ENCODE peak calls at places on chromosomes 4 and X, in eight cellular contexts. W, L, O, Q, Y, B, U and C are unnamed samples.

GRCh38 chr4:87050596-87050995 is 115.8 kb downstream of the AFF1 start:
- DNase-seq in W (no peak), L (no peak), O (no peak), Q (peak), Y (no peak), B (no peak), U (no peak), C (no peak)

GRCh38 chr4:56874166-56874565 is 33.5 kb upstream of the REST start:
- DNase-seq in W (peak), L (peak), O (no peak), Q (no peak), Y (no peak), B (no peak), U (peak), C (peak)

GRCh38 chrX:150899191-150899757 is 806 bp upstream of the CD99L2 start:
- DNase-seq in W (peak), L (peak), O (peak), Q (peak), Y (peak), B (peak), U (peak), C (peak)

GRCh38 chr4:7237863-7238262 is 45.5 kb downstream of the SORCS2 start:
- DNase-seq in W (no peak), L (no peak), O (no peak), Q (no peak), Y (no peak), B (no peak), U (no peak), C (no peak)

GRCh38 chrX:23524467-23524866 is 142.8 kb upstream of the PRDX4 start:
- DNase-seq in W (no peak), L (no peak), O (no peak), Q (no peak), Y (no peak), B (no peak), U (no peak), C (no peak)

GRCh38 chr4:71009091-71009490 is 15.6 kb downstream of the DCK start:
- DNase-seq in W (no peak), L (no peak), O (no peak), Q (no peak), Y (no peak), B (no peak), U (no peak), C (no peak)

GRCh38 chrX:129534816-129535578 is 5.1 kb upstream of the OCRL start:
- DNase-seq in W (no peak), L (no peak), O (no peak), Q (no peak), Y (no peak), B (no peak), U (no peak), C (no peak)

GRCh38 chr4:76357981-76358380 is 51.4 kb downstream of the STBD1 start:
- DNase-seq in W (no peak), L (no peak), O (no peak), Q (no peak), Y (no peak), B (no peak), U (no peak), C (no peak)

GRCh38 chr4:116866116-116866515 is 219.3 kb downstream of the TRAM1L1 start:
- DNase-seq in W (peak), L (no peak), O (no peak), Q (no peak), Y (no peak), B (no peak), U (no peak), C (no peak)

GRCh38 chrX:103571726-103572125 is 13.6 kb upstream of the TCEAL4 start:
- DNase-seq in W (no peak), L (no peak), O (no peak), Q (no peak), Y (no peak), B (no peak), U (no peak), C (no peak)

GRCh38 chrX:154918060-154918483 is 31.9 kb downstream of the F8A1 start:
- DNase-seq in W (peak), L (peak), O (peak), Q (peak), Y (peak), B (peak), U (peak), C (peak)

GRCh38 chrX:65926095-65927019 is 113.5 kb downstream of the VSIG4 start:
- DNase-seq in W (no peak), L (no peak), O (no peak), Q (no peak), Y (no peak), B (no peak), U (no peak), C (peak)

GRCh38 chr4:174210952-174211490 is 72.4 kb downstream of the FBXO8 start:
- DNase-seq in W (no peak), L (no peak), O (no peak), Q (no peak), Y (no peak), B (no peak), U (no peak), C (no peak)

GRCh38 chrX:68761086-68761485 is 67.7 kb upstream of the EFNB1 start:
- DNase-seq in W (no peak), L (no peak), O (no peak), Q (no peak), Y (no peak), B (no peak), U (no peak), C (no peak)

GRCh38 chrX:104098151-104098808 is 14.0 kb upstream of the ZCCHC18 start:
- DNase-seq in W (peak), L (no peak), O (peak), Q (no peak), Y (peak), B (peak), U (peak), C (peak)

GRCh38 chr4:23333946-23334878 is 555.6 kb downstream of the PPARGC1A start:
- DNase-seq in W (peak), L (no peak), O (no peak), Q (no peak), Y (peak), B (peak), U (peak), C (peak)

GRCh38 chrX:154056739-154057367 is 37.2 kb upstream of the IRAK1 start:
- DNase-seq in W (no peak), L (peak), O (no peak), Q (no peak), Y (no peak), B (no peak), U (no peak), C (no peak)

GRCh38 chrX:108230562-108230961 is 139.0 kb downstream of the ATG4A start:
- DNase-seq in W (no peak), L (no peak), O (no peak), Q (no peak), Y (no peak), B (no peak), U (no peak), C (no peak)

GRCh38 chr4:82599336-82599735 is 37.5 kb upstream of the TMEM150C start:
- DNase-seq in W (peak), L (no peak), O (no peak), Q (no peak), Y (no peak), B (peak), U (no peak), C (no peak)

GRCh38 chr4:60463846-60464502 is 736.2 kb upstream of the ADGRL3 start:
- DNase-seq in W (peak), L (no peak), O (no peak), Q (no peak), Y (no peak), B (peak), U (no peak), C (no peak)

GRCh38 chrX:134880866-134881265 is 109.9 kb upstream of the SMIM10 start:
- DNase-seq in W (no peak), L (no peak), O (no peak), Q (no peak), Y (no peak), B (no peak), U (no peak), C (no peak)

GRCh38 chr4:42399393-42399792 is 2.1 kb downstream of the SHISA3 start:
- DNase-seq in W (peak), L (no peak), O (no peak), Q (no peak), Y (no peak), B (no peak), U (no peak), C (no peak)

GRCh38 chr4:30717208-30718020 is 2.8 kb upstream of the PCDH7 start:
- DNase-seq in W (peak), L (peak), O (peak), Q (peak), Y (no peak), B (peak), U (peak), C (peak)

GRCh38 chr4:8538703-8539567 is 41.3 kb upstream of the GPR78 start:
- DNase-seq in W (no peak), L (no peak), O (no peak), Q (peak), Y (no peak), B (no peak), U (no peak), C (no peak)

GRCh38 chr4:17173300-17173699 is 274.9 kb upstream of the LDB2 start:
- DNase-seq in W (peak), L (no peak), O (no peak), Q (no peak), Y (no peak), B (no peak), U (no peak), C (no peak)

GRCh38 chr4:38896940-38897339 is 29.3 kb downstream of the FAM114A1 start:
- DNase-seq in W (no peak), L (no peak), O (no peak), Q (no peak), Y (no peak), B (no peak), U (no peak), C (no peak)

GRCh38 chr4:141576585-141577110 is 59.7 kb upstream of the IL15 start:
- DNase-seq in W (no peak), L (no peak), O (no peak), Q (no peak), Y (no peak), B (no peak), U (no peak), C (no peak)

GRCh38 chr4:181293541-181293940 is 949.7 kb upstream of the TENM3 start:
- DNase-seq in W (no peak), L (no peak), O (no peak), Q (no peak), Y (no peak), B (no peak), U (no peak), C (no peak)

GRCh38 chrX:134599173-134599914 is 58.9 kb downstream of the PLAC1 start:
- DNase-seq in W (no peak), L (no peak), O (no peak), Q (no peak), Y (peak), B (no peak), U (no peak), C (no peak)